ENCODE peak calls at places on chromosomes 12 and 14, in eight cellular contexts. A is kidney, W is HCT116, Z is colonic mucosa, Y is GM12878, D is mesenchymal stem cell, K is H9, V is endodermal cell. M is an unnamed sample.

GRCh38 chr12:80041691-80042090 is 57.6 kb upstream of the OTOGL start:
- DNase-seq in A (no peak), W (no peak), Z (no peak), Y (no peak), D (peak; percentile 68), K (no peak), V (no peak), M (no peak)

GRCh38 chr14:52069617-52070431 is 965 bp upstream of the NID2 start:
- DNase-seq in A (no peak), W (no peak), Z (peak; percentile 27), Y (no peak), D (peak; percentile 84), K (peak; percentile 66), V (no peak), M (no peak)

GRCh38 chr12:66200110-66200509 is 11.1 kb downstream of the IRAK3 start:
- DNase-seq in A (no peak), W (no peak), Z (no peak), Y (no peak), D (no peak), K (no peak), V (no peak), M (no peak)

GRCh38 chr12:1220127-1221092 is 229.4 kb downstream of the ERC1 start:
- DNase-seq in A (no peak), W (no peak), Z (peak; percentile 81), Y (no peak), D (no peak), K (no peak), V (no peak), M (no peak)

GRCh38 chr14:102020058-102020971 is 55.9 kb downstream of the DYNC1H1 start:
- DNase-seq in A (peak; percentile 30), W (no peak), Z (no peak), Y (no peak), D (peak; percentile 83), K (no peak), V (no peak), M (no peak)

GRCh38 chr12:46265734-46266133 is 3.1 kb downstream of the SLC38A1 start:
- DNase-seq in A (no peak), W (no peak), Z (no peak), Y (no peak), D (no peak), K (no peak), V (no peak), M (no peak)

GRCh38 chr12:104057771-104058197 is 6.5 kb upstream of the HCFC2 start:
- DNase-seq in A (no peak), W (no peak), Z (no peak), Y (no peak), D (peak; percentile 46), K (no peak), V (peak; percentile 75), M (peak; percentile 19)

GRCh38 chr14:69260979-69261605 is 1.1 kb downstream of the GALNT16 start:
- DNase-seq in A (peak; percentile 77), W (no peak), Z (peak; percentile 29), Y (no peak), D (no peak), K (peak; percentile 75), V (peak; percentile 90), M (peak; percentile 25)

GRCh38 chr12:71665109-71665476 is 992 bp downstream of the THAP2 start:
- DNase-seq in A (no peak), W (no peak), Z (no peak), Y (no peak), D (no peak), K (no peak), V (no peak), M (peak; percentile 13)

GRCh38 chr12:95218852-95219171 is 1.2 kb downstream of the VEZT start:
- DNase-seq in A (no peak), W (no peak), Z (peak; percentile 56), Y (no peak), D (peak; percentile 48), K (no peak), V (no peak), M (peak; percentile 36)

GRCh38 chr12:14261096-14261495 is 104.4 kb upstream of the ATF7IP start:
- DNase-seq in A (no peak), W (no peak), Z (peak; percentile 33), Y (no peak), D (no peak), K (peak; percentile 53), V (peak; percentile 64), M (no peak)

GRCh38 chr12:4355843-4356327 is 23.6 kb downstream of the FGF23 start:
- DNase-seq in A (no peak), W (peak; percentile 41), Z (peak; percentile 48), Y (no peak), D (peak; percentile 9), K (peak; percentile 96), V (peak; percentile 99), M (peak; percentile 49)

GRCh38 chr12:103538397-103538796 is 42.6 kb upstream of the C12orf42 start:
- DNase-seq in A (no peak), W (no peak), Z (no peak), Y (no peak), D (no peak), K (no peak), V (no peak), M (no peak)

GRCh38 chr12:91177380-91177779 is 5.2 kb downstream of the DCN start:
- DNase-seq in A (no peak), W (no peak), Z (no peak), Y (no peak), D (peak; percentile 34), K (no peak), V (no peak), M (no peak)

GRCh38 chr12:6382371-6382770 is 1.6 kb upstream of the LTBR start:
- DNase-seq in A (no peak), W (no peak), Z (no peak), Y (no peak), D (no peak), K (peak; percentile 29), V (no peak), M (no peak)

GRCh38 chr12:124998705-124999104 is 5.3 kb downstream of the BRI3BP start:
- DNase-seq in A (no peak), W (no peak), Z (no peak), Y (no peak), D (no peak), K (no peak), V (no peak), M (no peak)

GRCh38 chr12:13146539-13146938 is 43.1 kb upstream of the GSG1 start:
- DNase-seq in A (no peak), W (no peak), Z (no peak), Y (no peak), D (peak; percentile 27), K (no peak), V (no peak), M (no peak)

GRCh38 chr12:67742461-67742860 is 93.9 kb downstream of the DYRK2 start:
- DNase-seq in A (no peak), W (no peak), Z (no peak), Y (no peak), D (peak; percentile 84), K (no peak), V (no peak), M (no peak)

GRCh38 chr14:91869556-91869955 is 2.2 kb upstream of the TC2N start:
- DNase-seq in A (no peak), W (no peak), Z (no peak), Y (no peak), D (peak; percentile 19), K (no peak), V (no peak), M (no peak)

GRCh38 chr12:63978519-63978918 is 134.0 kb downstream of the SRGAP1 start:
- DNase-seq in A (no peak), W (peak; percentile 58), Z (no peak), Y (no peak), D (peak; percentile 29), K (no peak), V (no peak), M (no peak)

GRCh38 chr14:100871234-100872186 is 32.0 kb downstream of the RTL1 start:
- DNase-seq in A (peak; percentile 33), W (peak; percentile 69), Z (no peak), Y (no peak), D (peak; percentile 12), K (no peak), V (no peak), M (no peak)

GRCh38 chr14:44961151-44961729 is 507 bp downstream of the KLHL28 start:
- DNase-seq in A (peak; percentile 85), W (no peak), Z (peak; percentile 77), Y (no peak), D (peak; percentile 79), K (peak; percentile 55), V (peak; percentile 77), M (peak; percentile 43)

GRCh38 chr12:64010069-64010686 is 165.7 kb downstream of the SRGAP1 start:
- DNase-seq in A (no peak), W (no peak), Z (no peak), Y (no peak), D (peak; percentile 92), K (no peak), V (no peak), M (no peak)

GRCh38 chr12:54716284-54716683 is 68.1 kb upstream of the DCD start:
- DNase-seq in A (no peak), W (no peak), Z (no peak), Y (no peak), D (no peak), K (no peak), V (no peak), M (no peak)

GRCh38 chr12:47014474-47014873 is 64.9 kb upstream of the PCED1B start:
- DNase-seq in A (no peak), W (no peak), Z (no peak), Y (no peak), D (peak; percentile 86), K (no peak), V (no peak), M (no peak)

GRCh38 chr12:105427883-105428282 is 97.4 kb downstream of the C12orf75 start:
- DNase-seq in A (no peak), W (no peak), Z (no peak), Y (no peak), D (peak; percentile 14), K (no peak), V (no peak), M (no peak)

GRCh38 chr12:118371354-118372282 is 1.1 kb downstream of the TAOK3 start:
- DNase-seq in A (peak; percentile 81), W (no peak), Z (peak; percentile 38), Y (no peak), D (peak; percentile 34), K (peak; percentile 37), V (peak; percentile 80), M (no peak)
- H3K9ac ChIP-seq in A (peak overlapping the region; percentile 77), W (peak overlapping the region; percentile 72), Z (peak overlapping the region; percentile 96), Y (peak overlapping the region; percentile 84), D (peak overlapping the region; percentile 93), K (no peak overlapping the region), V (peak overlapping the region; percentile 28), M (peak overlapping the region; percentile 40)

GRCh38 chr12:76583301-76583700 is 23.7 kb upstream of the OSBPL8 start:
- DNase-seq in A (no peak), W (no peak), Z (no peak), Y (no peak), D (no peak), K (no peak), V (no peak), M (no peak)
- H3K9ac ChIP-seq in A (no peak overlapping the region), W (no peak overlapping the region), Z (no peak overlapping the region), Y (no peak overlapping the region), D (peak overlapping the region; percentile 76), K (no peak overlapping the region), V (no peak overlapping the region), M (no peak overlapping the region)

GRCh38 chr14:39491134-39491541 is 58.9 kb upstream of the FBXO33 start:
- DNase-seq in A (no peak), W (peak; percentile 22), Z (no peak), Y (no peak), D (peak; percentile 55), K (no peak), V (no peak), M (peak; percentile 7)
- H3K9ac ChIP-seq in A (no peak overlapping the region), W (no peak overlapping the region), Z (no peak overlapping the region), Y (no peak overlapping the region), D (peak overlapping the region; percentile 83), K (no peak overlapping the region), V (no peak overlapping the region), M (no peak overlapping the region)

GRCh38 chr12:116598341-116599284 is 39.4 kb downstream of the MAP1LC3B2 start:
- DNase-seq in A (no peak), W (no peak), Z (peak; percentile 35), Y (no peak), D (no peak), K (no peak), V (peak; percentile 73), M (no peak)
- H3K9ac ChIP-seq in A (peak overlapping the region; percentile 74), W (no peak overlapping the region), Z (peak overlapping the region; percentile 70), Y (no peak overlapping the region), D (peak overlapping the region; percentile 91), K (no peak overlapping the region), V (no peak overlapping the region), M (no peak overlapping the region)

M was measured in MM.1S.